ENCODE peak calls at places on chromosomes 1 and 21, in ten cellular contexts. One of them, this sample, is unnamed.

GRCh38 chr1:201500670-201501120 is 6.2 kb downstream of the CSRP1 start:
- DNase-seq in CD8-positive, alpha-beta T cell: no peak
- DNase-seq in Peyer's patch: no peak
- DNase-seq in IMR-90: no peak
- DNase-seq in caudate nucleus: peak; percentile 63
- DNase-seq in aorta: peak; percentile 61
- DNase-seq in tibial artery: peak; percentile 61
- DNase-seq in tibial nerve: peak; percentile 56
- DNase-seq in ovary: peak; percentile 54
- DNase-seq in CD8-positive, alpha-beta memory T cell: no peak
- DNase-seq in this sample: no peak

GRCh38 chr1:150974580-150975478 is at the start of gene CERS2:
- DNase-seq in CD8-positive, alpha-beta T cell: peak; percentile 88
- DNase-seq in Peyer's patch: peak; percentile 92
- DNase-seq in IMR-90: peak; percentile 69
- DNase-seq in caudate nucleus: peak; percentile 70
- DNase-seq in aorta: peak; percentile 92
- DNase-seq in tibial artery: peak; percentile 76
- DNase-seq in tibial nerve: peak; percentile 61
- DNase-seq in ovary: peak; percentile 87
- DNase-seq in CD8-positive, alpha-beta memory T cell: peak; percentile 73
- DNase-seq in this sample: peak; percentile 80

GRCh38 chr1:165851034-165851658 is 23.7 kb downstream of the UCK2 start:
- DNase-seq in CD8-positive, alpha-beta T cell: no peak
- DNase-seq in Peyer's patch: no peak
- DNase-seq in IMR-90: peak; percentile 40
- DNase-seq in caudate nucleus: no peak
- DNase-seq in aorta: no peak
- DNase-seq in tibial artery: no peak
- DNase-seq in tibial nerve: no peak
- DNase-seq in ovary: no peak
- DNase-seq in CD8-positive, alpha-beta memory T cell: no peak
- DNase-seq in this sample: no peak

GRCh38 chr21:37368536-37369279 is 2.1 kb downstream of the DYRK1A start:
- DNase-seq in CD8-positive, alpha-beta T cell: no peak
- DNase-seq in Peyer's patch: no peak
- DNase-seq in IMR-90: peak; percentile 48
- DNase-seq in caudate nucleus: no peak
- DNase-seq in aorta: no peak
- DNase-seq in tibial artery: no peak
- DNase-seq in tibial nerve: no peak
- DNase-seq in ovary: no peak
- DNase-seq in CD8-positive, alpha-beta memory T cell: no peak
- DNase-seq in this sample: peak; percentile 50

GRCh38 chr1:116764466-116764896 is 10.3 kb downstream of the CD2 start:
- DNase-seq in CD8-positive, alpha-beta T cell: no peak
- DNase-seq in Peyer's patch: no peak
- DNase-seq in IMR-90: no peak
- DNase-seq in caudate nucleus: no peak
- DNase-seq in aorta: no peak
- DNase-seq in tibial artery: no peak
- DNase-seq in tibial nerve: no peak
- DNase-seq in ovary: no peak
- DNase-seq in CD8-positive, alpha-beta memory T cell: no peak
- DNase-seq in this sample: no peak

GRCh38 chr1:89808429-89809117 is 12.3 kb upstream of the LRRC8D start:
- DNase-seq in CD8-positive, alpha-beta T cell: no peak
- DNase-seq in Peyer's patch: no peak
- DNase-seq in IMR-90: peak; percentile 38
- DNase-seq in caudate nucleus: no peak
- DNase-seq in aorta: no peak
- DNase-seq in tibial artery: no peak
- DNase-seq in tibial nerve: no peak
- DNase-seq in ovary: no peak
- DNase-seq in CD8-positive, alpha-beta memory T cell: no peak
- DNase-seq in this sample: no peak

GRCh38 chr1:27724961-27725373 is 794 bp upstream of the FAM76A start:
- DNase-seq in CD8-positive, alpha-beta T cell: no peak
- DNase-seq in Peyer's patch: peak; percentile 55
- DNase-seq in IMR-90: no peak
- DNase-seq in caudate nucleus: no peak
- DNase-seq in aorta: peak; percentile 51
- DNase-seq in tibial artery: peak; percentile 21
- DNase-seq in tibial nerve: peak; percentile 13
- DNase-seq in ovary: peak; percentile 56
- DNase-seq in CD8-positive, alpha-beta memory T cell: no peak
- DNase-seq in this sample: peak; percentile 5

GRCh38 chr1:178864326-178864725 is 6.6 kb downstream of the ANGPTL1 start:
- DNase-seq in CD8-positive, alpha-beta T cell: no peak
- DNase-seq in Peyer's patch: no peak
- DNase-seq in IMR-90: peak; percentile 10
- DNase-seq in caudate nucleus: no peak
- DNase-seq in aorta: no peak
- DNase-seq in tibial artery: no peak
- DNase-seq in tibial nerve: no peak
- DNase-seq in ovary: no peak
- DNase-seq in CD8-positive, alpha-beta memory T cell: no peak
- DNase-seq in this sample: no peak

GRCh38 chr1:186325239-186325638 is 49.8 kb downstream of the TPR start:
- DNase-seq in CD8-positive, alpha-beta T cell: no peak
- DNase-seq in Peyer's patch: no peak
- DNase-seq in IMR-90: peak; percentile 29
- DNase-seq in caudate nucleus: no peak
- DNase-seq in aorta: no peak
- DNase-seq in tibial artery: no peak
- DNase-seq in tibial nerve: no peak
- DNase-seq in ovary: no peak
- DNase-seq in CD8-positive, alpha-beta memory T cell: no peak
- DNase-seq in this sample: peak; percentile 31

GRCh38 chr21:35525443-35525842 is 476.3 kb upstream of the RUNX1 start:
- DNase-seq in CD8-positive, alpha-beta T cell: no peak
- DNase-seq in Peyer's patch: no peak
- DNase-seq in IMR-90: peak; percentile 54
- DNase-seq in caudate nucleus: no peak
- DNase-seq in aorta: no peak
- DNase-seq in tibial artery: no peak
- DNase-seq in tibial nerve: no peak
- DNase-seq in ovary: no peak
- DNase-seq in CD8-positive, alpha-beta memory T cell: no peak
- DNase-seq in this sample: no peak

GRCh38 chr21:8989261-8989882 is 1532.0 kb upstream of the TPTE start:
- DNase-seq in CD8-positive, alpha-beta T cell: no peak
- DNase-seq in Peyer's patch: no peak
- DNase-seq in IMR-90: no peak
- DNase-seq in caudate nucleus: no peak
- DNase-seq in aorta: no peak
- DNase-seq in tibial artery: no peak
- DNase-seq in tibial nerve: no peak
- DNase-seq in ovary: no peak
- DNase-seq in CD8-positive, alpha-beta memory T cell: no peak
- DNase-seq in this sample: peak; percentile 17

GRCh38 chr1:207069858-207070506 is 16.9 kb downstream of the PFKFB2 start:
- DNase-seq in CD8-positive, alpha-beta T cell: no peak
- DNase-seq in Peyer's patch: no peak
- DNase-seq in IMR-90: no peak
- DNase-seq in caudate nucleus: no peak
- DNase-seq in aorta: no peak
- DNase-seq in tibial artery: no peak
- DNase-seq in tibial nerve: no peak
- DNase-seq in ovary: no peak
- DNase-seq in CD8-positive, alpha-beta memory T cell: no peak
- DNase-seq in this sample: no peak

GRCh38 chr1:113399063-113399583 is 8.8 kb downstream of the MAGI3 start:
- DNase-seq in CD8-positive, alpha-beta T cell: no peak
- DNase-seq in Peyer's patch: no peak
- DNase-seq in IMR-90: no peak
- DNase-seq in caudate nucleus: no peak
- DNase-seq in aorta: no peak
- DNase-seq in tibial artery: no peak
- DNase-seq in tibial nerve: no peak
- DNase-seq in ovary: no peak
- DNase-seq in CD8-positive, alpha-beta memory T cell: no peak
- DNase-seq in this sample: no peak

GRCh38 chr1:23913212-23913880 is at the start of gene CNR2:
- DNase-seq in CD8-positive, alpha-beta T cell: peak; percentile 67
- DNase-seq in Peyer's patch: no peak
- DNase-seq in IMR-90: no peak
- DNase-seq in caudate nucleus: no peak
- DNase-seq in aorta: no peak
- DNase-seq in tibial artery: no peak
- DNase-seq in tibial nerve: no peak
- DNase-seq in ovary: no peak
- DNase-seq in CD8-positive, alpha-beta memory T cell: no peak
- DNase-seq in this sample: no peak

GRCh38 chr1:44542415-44543063 is 131.7 kb downstream of the TMEM53 start:
- DNase-seq in CD8-positive, alpha-beta T cell: no peak
- DNase-seq in Peyer's patch: no peak
- DNase-seq in IMR-90: no peak
- DNase-seq in caudate nucleus: no peak
- DNase-seq in aorta: no peak
- DNase-seq in tibial artery: no peak
- DNase-seq in tibial nerve: no peak
- DNase-seq in ovary: no peak
- DNase-seq in CD8-positive, alpha-beta memory T cell: no peak
- DNase-seq in this sample: no peak

DNA sequence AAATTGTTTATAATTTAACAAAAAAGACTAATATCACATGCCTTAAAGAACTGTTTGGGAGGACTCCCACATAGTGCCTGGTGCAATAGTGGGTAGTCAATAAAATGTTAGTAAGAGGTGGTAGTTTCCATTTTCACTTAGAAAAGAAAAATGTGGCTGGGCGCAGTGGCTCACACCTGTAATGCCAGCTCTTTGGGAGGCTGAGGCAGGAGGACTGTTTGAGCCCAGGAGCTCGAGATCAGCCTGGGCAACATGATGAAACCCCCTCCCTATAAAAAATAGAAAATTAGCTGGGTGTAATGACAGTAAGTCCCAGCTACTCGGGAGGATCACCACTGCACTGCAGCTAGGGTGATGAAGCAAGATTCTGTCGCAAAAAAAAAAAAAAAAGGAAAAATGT is 24.5 kb downstream of the C21orf91 start:
- DNase-seq in CD8-positive, alpha-beta T cell: no peak
- DNase-seq in Peyer's patch: no peak
- DNase-seq in IMR-90: no peak
- DNase-seq in caudate nucleus: no peak
- DNase-seq in aorta: no peak
- DNase-seq in tibial artery: no peak
- DNase-seq in tibial nerve: no peak
- DNase-seq in ovary: no peak
- DNase-seq in CD8-positive, alpha-beta memory T cell: no peak
- DNase-seq in this sample: no peak
- H3K27ac ChIP-seq in CD8-positive, alpha-beta T cell: no peak overlapping the region
- H3K27ac ChIP-seq in Peyer's patch: peak overlapping the region; percentile 75
- H3K27ac ChIP-seq in IMR-90: no peak overlapping the region
- H3K27ac ChIP-seq in caudate nucleus: no peak overlapping the region
- H3K27ac ChIP-seq in aorta: no peak overlapping the region
- H3K27ac ChIP-seq in tibial artery: no peak overlapping the region
- H3K27ac ChIP-seq in tibial nerve: peak overlapping the region; percentile 45
- H3K27ac ChIP-seq in ovary: no peak overlapping the region
- H3K27ac ChIP-seq in CD8-positive, alpha-beta memory T cell: peak overlapping the region; percentile 74
- H3K27ac ChIP-seq in this sample: no peak overlapping the region

DNA sequence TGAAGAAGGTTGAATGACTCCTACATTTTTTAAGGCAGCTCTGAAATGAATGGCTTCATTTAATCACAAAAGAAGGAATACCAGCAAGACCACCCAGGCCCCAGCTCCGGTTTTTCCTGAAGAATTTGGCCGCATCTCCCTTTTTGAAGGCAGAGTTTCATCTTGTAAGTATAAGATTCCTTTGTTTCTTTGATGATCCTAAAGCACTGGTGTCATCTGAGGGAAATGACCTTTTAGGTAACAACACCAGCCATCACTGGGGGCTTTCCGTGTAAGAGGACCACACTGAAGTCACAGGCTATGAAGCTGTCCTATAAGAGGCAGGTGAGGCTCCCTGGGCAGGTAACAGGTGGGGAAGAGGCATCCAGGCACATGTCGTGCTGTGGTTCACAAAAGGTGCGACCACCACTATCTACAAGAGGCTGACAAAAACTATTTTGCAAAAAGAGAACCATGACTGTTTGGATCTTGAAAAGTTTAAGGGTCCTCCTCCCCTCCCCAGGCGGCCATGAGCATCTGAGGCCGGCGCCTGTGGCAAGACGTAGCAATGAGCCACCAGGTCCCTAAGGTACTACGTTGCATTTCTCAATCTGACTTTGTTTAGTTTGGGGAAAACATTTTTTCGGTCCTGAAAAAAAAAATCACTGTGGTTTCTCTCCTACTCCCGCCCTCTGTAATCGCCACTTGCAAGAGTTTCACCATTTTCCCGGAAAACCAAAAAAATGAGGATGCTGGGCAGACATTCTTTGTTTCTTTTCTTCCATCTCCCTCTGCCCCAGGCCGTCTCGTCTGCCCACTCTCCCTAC is 46.3 kb upstream of the IRF2BP2 start:
- DNase-seq in CD8-positive, alpha-beta T cell: no peak
- DNase-seq in Peyer's patch: no peak
- DNase-seq in IMR-90: peak; percentile 6
- DNase-seq in caudate nucleus: no peak
- DNase-seq in aorta: no peak
- DNase-seq in tibial artery: no peak
- DNase-seq in tibial nerve: no peak
- DNase-seq in ovary: no peak
- DNase-seq in CD8-positive, alpha-beta memory T cell: no peak
- DNase-seq in this sample: no peak
- H3K27ac ChIP-seq in CD8-positive, alpha-beta T cell: no peak overlapping the region
- H3K27ac ChIP-seq in Peyer's patch: no peak overlapping the region
- H3K27ac ChIP-seq in IMR-90: peak overlapping the region; percentile 46
- H3K27ac ChIP-seq in caudate nucleus: no peak overlapping the region
- H3K27ac ChIP-seq in aorta: no peak overlapping the region
- H3K27ac ChIP-seq in tibial artery: no peak overlapping the region
- H3K27ac ChIP-seq in tibial nerve: no peak overlapping the region
- H3K27ac ChIP-seq in ovary: no peak overlapping the region
- H3K27ac ChIP-seq in CD8-positive, alpha-beta memory T cell: no peak overlapping the region
- H3K27ac ChIP-seq in this sample: peak overlapping the region; percentile 75

GRCh38 chr1:56418047-56418680 is 161.2 kb downstream of the PLPP3 start:
- DNase-seq in CD8-positive, alpha-beta T cell: no peak
- DNase-seq in Peyer's patch: no peak
- DNase-seq in IMR-90: no peak
- DNase-seq in caudate nucleus: no peak
- DNase-seq in aorta: no peak
- DNase-seq in tibial artery: no peak
- DNase-seq in tibial nerve: no peak
- DNase-seq in ovary: no peak
- DNase-seq in CD8-positive, alpha-beta memory T cell: no peak
- DNase-seq in this sample: no peak
- H3K27ac ChIP-seq in CD8-positive, alpha-beta T cell: no peak overlapping the region
- H3K27ac ChIP-seq in Peyer's patch: no peak overlapping the region
- H3K27ac ChIP-seq in IMR-90: peak overlapping the region; percentile 70
- H3K27ac ChIP-seq in caudate nucleus: no peak overlapping the region
- H3K27ac ChIP-seq in aorta: no peak overlapping the region
- H3K27ac ChIP-seq in tibial artery: no peak overlapping the region
- H3K27ac ChIP-seq in tibial nerve: no peak overlapping the region
- H3K27ac ChIP-seq in ovary: no peak overlapping the region
- H3K27ac ChIP-seq in CD8-positive, alpha-beta memory T cell: no peak overlapping the region
- H3K27ac ChIP-seq in this sample: peak overlapping the region; percentile 1

DNA sequence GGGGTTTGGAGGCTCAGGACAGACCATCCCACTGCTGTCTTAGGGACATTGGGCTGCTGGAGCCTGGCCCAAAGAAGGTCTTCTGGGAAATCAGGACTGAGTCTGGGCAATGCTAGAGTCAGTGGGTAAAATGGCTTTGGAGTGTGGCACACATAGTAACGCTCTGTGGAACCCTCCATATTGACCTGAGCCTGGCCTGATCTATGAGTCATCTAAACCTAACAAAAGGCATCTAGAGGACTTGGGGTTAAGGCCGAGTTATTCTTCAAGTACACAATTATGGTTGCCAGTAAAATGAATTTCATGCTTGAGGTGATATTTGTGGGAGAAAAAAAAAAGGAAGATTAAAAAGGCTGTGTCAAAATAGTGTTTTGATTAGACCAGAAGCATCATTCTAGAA is 77.7 kb downstream of the ST6GALNAC5 start:
- DNase-seq in CD8-positive, alpha-beta T cell: no peak
- DNase-seq in Peyer's patch: no peak
- DNase-seq in IMR-90: no peak
- DNase-seq in caudate nucleus: no peak
- DNase-seq in aorta: no peak
- DNase-seq in tibial artery: no peak
- DNase-seq in tibial nerve: no peak
- DNase-seq in ovary: no peak
- DNase-seq in CD8-positive, alpha-beta memory T cell: no peak
- DNase-seq in this sample: no peak
- H3K27ac ChIP-seq in CD8-positive, alpha-beta T cell: no peak overlapping the region
- H3K27ac ChIP-seq in Peyer's patch: no peak overlapping the region
- H3K27ac ChIP-seq in IMR-90: no peak overlapping the region
- H3K27ac ChIP-seq in caudate nucleus: no peak overlapping the region
- H3K27ac ChIP-seq in aorta: no peak overlapping the region
- H3K27ac ChIP-seq in tibial artery: no peak overlapping the region
- H3K27ac ChIP-seq in tibial nerve: no peak overlapping the region
- H3K27ac ChIP-seq in ovary: peak overlapping the region; percentile 39
- H3K27ac ChIP-seq in CD8-positive, alpha-beta memory T cell: no peak overlapping the region
- H3K27ac ChIP-seq in this sample: no peak overlapping the region

This sample was measured in endothelial cell of umbilical vein.